ENCODE peak calls at places on chromosomes 5 and 9, in seven cellular contexts. S is fibroblast of lung, T is esophagus squamous epithelium, M is breast epithelium, J is IMR-90, R is tibial nerve, P is neural progenitor cell. E is an unnamed sample. For H3K27me3, the result is how much of the 10 kb centered on the place peaks cover.

GRCh38 chr9:124809741-124810500 is 33.0 kb downstream of the OLFML2A start:
- DNase-seq in S (no peak), T (no peak), M (no peak), J (no peak), R (no peak), P (no peak), E (no peak)

GRCh38 chr5:55102345-55102744 is at the start of gene GZMA:
- DNase-seq in S (no peak), T (no peak), M (no peak), J (no peak), R (no peak), P (no peak), E (no peak)

GRCh38 chr5:175444060-175444904 is at the start of gene DRD1:
- DNase-seq in S (peak), T (no peak), M (no peak), J (peak), R (no peak), P (peak), E (peak)

GRCh38 chr9:122091682-122092592 is 1.2 kb downstream of the TTLL11 start:
- DNase-seq in S (no peak), T (no peak), M (no peak), J (no peak), R (no peak), P (no peak), E (no peak)

GRCh38 chr5:143796753-143797152 is 15.2 kb upstream of the HMHB1 start:
- DNase-seq in S (no peak), T (no peak), M (no peak), J (no peak), R (no peak), P (no peak), E (no peak)

GRCh38 chr9:2015581-2016410 is 649 bp downstream of the SMARCA2 start:
- DNase-seq in S (peak), T (no peak), M (peak), J (peak), R (peak), P (peak), E (peak)

GRCh38 chr5:1439388-1440097 is 5.7 kb downstream of the SLC6A3 start:
- DNase-seq in S (no peak), T (no peak), M (no peak), J (no peak), R (no peak), P (no peak), E (no peak)

GRCh38 chr9:82036101-82036500 is 47.5 kb downstream of the SPATA31D1 start:
- DNase-seq in S (no peak), T (no peak), M (no peak), J (no peak), R (no peak), P (no peak), E (no peak)

GRCh38 chr5:173642895-173643481 is 26.5 kb upstream of the BOD1 start:
- DNase-seq in S (no peak), T (no peak), M (no peak), J (no peak), R (no peak), P (no peak), E (no peak)

GRCh38 chr5:120463991-120464626 is at the start of gene PRR16:
- DNase-seq in S (peak), T (no peak), M (no peak), J (peak), R (no peak), P (peak), E (peak)

GRCh38 chr9:35611230-35611797 is 6.3 kb downstream of the TESK1 start:
- DNase-seq in S (peak), T (no peak), M (no peak), J (peak), R (no peak), P (peak), E (no peak)

GRCh38 chr5:59130441-59130840 is 547.6 kb downstream of the RAB3C start:
- DNase-seq in S (no peak), T (no peak), M (no peak), J (peak), R (no peak), P (no peak), E (no peak)

GRCh38 chr9:130209422-130209821 is 37.2 kb downstream of the NCS1 start:
- DNase-seq in S (no peak), T (no peak), M (no peak), J (no peak), R (no peak), P (no peak), E (peak)

GRCh38 chr5:179275381-179275878 is 69.8 kb downstream of the ADAMTS2 start:
- DNase-seq in S (no peak), T (no peak), M (no peak), J (no peak), R (no peak), P (no peak), E (no peak)

GRCh38 chr5:165227515-165227914 is 1722.1 kb downstream of the MAT2B start:
- DNase-seq in S (no peak), T (no peak), M (no peak), J (no peak), R (no peak), P (no peak), E (no peak)

GRCh38 chr9:107127608-107128007 is 155.5 kb upstream of the RAD23B start:
- DNase-seq in S (no peak), T (no peak), M (no peak), J (no peak), R (no peak), P (no peak), E (no peak)

GRCh38 chr5:15023846-15024245 is 152.3 kb upstream of the ANKH start:
- DNase-seq in S (no peak), T (no peak), M (no peak), J (no peak), R (no peak), P (no peak), E (no peak)

GRCh38 chr5:151737421-151737820 is 21.0 kb downstream of the ATOX1 start:
- DNase-seq in S (no peak), T (no peak), M (no peak), J (no peak), R (no peak), P (no peak), E (no peak)

GRCh38 chr5:150780816-150781221 is 2.3 kb downstream of the SMIM3 start:
- DNase-seq in S (peak), T (no peak), M (no peak), J (peak), R (no peak), P (no peak), E (no peak)

GRCh38 chr9:22141906-22142305 is 132.8 kb upstream of the CDKN2B start:
- DNase-seq in S (peak), T (no peak), M (no peak), J (peak), R (no peak), P (peak), E (no peak)

GRCh38 chr9:101527066-101527465 is 6.6 kb upstream of the RNF20 start:
- DNase-seq in S (peak), T (no peak), M (no peak), J (peak), R (no peak), P (no peak), E (no peak)

GRCh38 chr5:86797677-86798076 is 179.9 kb downstream of the COX7C start:
- DNase-seq in S (peak), T (no peak), M (no peak), J (no peak), R (no peak), P (peak), E (no peak)

GRCh38 chr9:111866976-111867375 is 29.6 kb upstream of the UGCG start:
- DNase-seq in S (peak), T (no peak), M (no peak), J (peak), R (no peak), P (no peak), E (no peak)

GRCh38 chr9:131522257-131523085 is 8.6 kb downstream of the UCK1 start:
- DNase-seq in S (no peak), T (no peak), M (no peak), J (no peak), R (no peak), P (no peak), E (no peak)

GRCh38 chr5:60586307-60586901 is 113.6 kb downstream of the DEPDC1B start:
- DNase-seq in S (peak), T (no peak), M (no peak), J (peak), R (no peak), P (peak), E (no peak)

GRCh38 chr5:127072861-127073846 is at the start of gene C5orf63:
- DNase-seq in S (peak), T (no peak), M (peak), J (peak), R (peak), P (no peak), E (peak)

GRCh38 chr5:58499231-58499630 is 8.0 kb downstream of the GAPT start:
- DNase-seq in S (no peak), T (no peak), M (no peak), J (no peak), R (no peak), P (no peak), E (no peak)

GRCh38 chr5:173615884-173616576 is 420 bp downstream of the BOD1 start:
- DNase-seq in S (peak), T (no peak), M (peak), J (peak), R (peak), P (peak), E (peak)

GRCh38 chr9:78405461-78405860 is 108.5 kb downstream of the PSAT1 start:
- DNase-seq in S (no peak), T (no peak), M (no peak), J (no peak), R (no peak), P (no peak), E (no peak)

GRCh38 chr5:140607031-140607430 is 25.9 kb downstream of the CD14 start:
- DNase-seq in S (no peak), T (no peak), M (no peak), J (no peak), R (no peak), P (no peak), E (no peak)

GRCh38 chr5:147223951-147224791 is 10.7 kb upstream of the STK32A start:
- DNase-seq in S (peak), T (no peak), M (no peak), J (peak), R (no peak), P (peak), E (no peak)

GRCh38 chr9:81890104-81890503 is 38.1 kb upstream of the SPATA31D4 start:
- DNase-seq in S (no peak), T (no peak), M (no peak), J (no peak), R (no peak), P (no peak), E (no peak)

GRCh38 chr5:7828269-7828668 is 22.7 kb downstream of the CFAP90 start:
- DNase-seq in S (no peak), T (no peak), M (no peak), J (no peak), R (no peak), P (no peak), E (no peak)

GRCh38 chr9:8284835-8285234 is 485.3 kb upstream of the DMAC1 start:
- DNase-seq in S (no peak), T (no peak), M (no peak), J (no peak), R (no peak), P (peak), E (no peak)

GRCh38 chr9:104861406-104861805 is 66.5 kb downstream of the ABCA1 start:
- DNase-seq in S (no peak), T (no peak), M (no peak), J (no peak), R (no peak), P (no peak), E (no peak)

GRCh38 chr5:3954633-3955032 is 359.0 kb downstream of the IRX1 start:
- DNase-seq in S (no peak), T (no peak), M (no peak), J (no peak), R (no peak), P (no peak), E (no peak)

DNA sequence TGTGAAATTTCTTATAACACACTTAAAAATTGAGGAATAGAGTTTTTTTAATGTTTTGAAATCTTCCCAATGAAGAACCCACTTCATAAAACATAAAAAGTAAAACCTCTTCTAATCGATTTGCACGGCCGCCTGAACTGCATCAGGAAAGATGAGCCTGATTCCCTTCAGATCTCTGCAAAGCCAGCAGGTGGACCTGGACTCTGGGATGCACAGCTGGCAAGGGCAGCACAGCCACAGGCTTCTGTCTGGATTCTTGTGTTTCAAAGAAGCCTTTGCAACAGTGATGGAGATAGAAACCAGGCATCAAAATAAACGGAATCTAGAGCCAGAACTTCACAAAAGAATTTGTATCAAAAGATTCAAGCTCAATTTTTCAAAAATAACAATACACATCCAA is 36.0 kb upstream of the SPATA31C2 start:
- DNase-seq in S (no peak), T (no peak), M (no peak), J (no peak), R (no peak), P (peak), E (no peak)
- TF ChIP-seq CTCF in S (no peak), T (no peak), M (no peak), J (no peak), R (no peak), P (peak), E (no peak)

DNA sequence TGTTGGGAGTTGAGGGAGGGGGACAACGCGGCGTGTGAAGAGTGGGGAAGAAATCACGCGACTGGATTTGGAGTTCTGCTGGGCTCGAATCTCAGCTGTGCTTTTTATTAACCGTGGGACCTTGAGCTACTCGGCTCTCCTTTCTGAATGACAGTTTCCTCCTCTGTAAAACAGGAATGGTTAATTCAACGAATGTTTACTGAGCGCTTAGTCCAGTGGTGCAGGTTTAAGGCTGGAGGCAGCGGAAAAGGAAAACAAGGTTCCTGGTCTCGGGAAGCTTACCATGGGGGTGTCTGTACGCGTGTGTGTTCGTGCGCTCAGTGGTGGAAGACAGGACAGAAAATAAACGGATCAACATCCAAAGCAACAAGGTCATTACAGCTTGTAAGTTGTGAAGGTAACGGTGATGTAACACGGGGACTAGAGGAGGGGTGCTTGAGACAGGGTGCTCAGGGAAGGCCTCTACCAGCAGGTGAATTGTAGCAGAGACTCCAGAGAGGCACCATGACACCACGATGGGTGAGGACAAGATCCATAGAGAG is 277 bp downstream of the EIF4E1B start:
- DNase-seq in S (no peak), T (no peak), M (no peak), J (no peak), R (no peak), P (no peak), E (no peak)
- H3K27me3 ChIP-seq in S (under half), T (under half), M (half or more), J (half or more), R (half or more), P (half or more), E (under half)

DNA sequence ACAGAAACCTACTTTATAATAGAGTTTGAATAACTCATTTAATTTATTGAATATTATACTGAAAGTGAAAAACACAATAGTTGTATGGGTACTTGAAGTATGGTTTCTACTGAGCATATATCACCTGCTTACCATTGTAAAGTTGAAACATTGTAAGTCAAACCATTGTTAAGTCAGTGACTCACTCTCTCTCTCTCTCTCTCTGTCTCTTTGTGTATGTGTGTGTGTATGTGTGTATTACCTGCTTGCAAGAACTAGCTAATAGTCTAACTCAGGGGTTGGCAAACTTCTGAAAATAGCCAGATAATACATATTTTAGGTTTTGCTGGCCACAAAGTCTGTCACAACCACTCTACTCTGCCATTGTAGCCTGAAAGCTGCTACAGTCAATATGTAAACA is 564.3 kb upstream of the ZNF608 start:
- DNase-seq in S (peak), T (no peak), M (no peak), J (peak), R (no peak), P (no peak), E (no peak)
- H3K27ac ChIP-seq in S (no peak), T (no peak), M (no peak), J (no peak), R (no peak), P (no peak), E (no peak)

GRCh38 chr5:139296198-139296597 is 2.7 kb downstream of the MATR3 start:
- DNase-seq in S (no peak), T (no peak), M (no peak), J (no peak), R (no peak), P (no peak), E (no peak)

GRCh38 chr5:139298242-139298641 is 4.7 kb downstream of the MATR3 start:
- DNase-seq in S (no peak), T (no peak), M (no peak), J (no peak), R (no peak), P (no peak), E (no peak)

GRCh38 chr5:139295692-139296091 is 2.2 kb downstream of the MATR3 start:
- DNase-seq in S (peak), T (no peak), M (no peak), J (peak), R (no peak), P (peak), E (no peak)

GRCh38 chr5:139297439-139298133 is 4.0 kb downstream of the MATR3 start:
- DNase-seq in S (no peak), T (no peak), M (no peak), J (no peak), R (no peak), P (no peak), E (no peak)

DNA sequence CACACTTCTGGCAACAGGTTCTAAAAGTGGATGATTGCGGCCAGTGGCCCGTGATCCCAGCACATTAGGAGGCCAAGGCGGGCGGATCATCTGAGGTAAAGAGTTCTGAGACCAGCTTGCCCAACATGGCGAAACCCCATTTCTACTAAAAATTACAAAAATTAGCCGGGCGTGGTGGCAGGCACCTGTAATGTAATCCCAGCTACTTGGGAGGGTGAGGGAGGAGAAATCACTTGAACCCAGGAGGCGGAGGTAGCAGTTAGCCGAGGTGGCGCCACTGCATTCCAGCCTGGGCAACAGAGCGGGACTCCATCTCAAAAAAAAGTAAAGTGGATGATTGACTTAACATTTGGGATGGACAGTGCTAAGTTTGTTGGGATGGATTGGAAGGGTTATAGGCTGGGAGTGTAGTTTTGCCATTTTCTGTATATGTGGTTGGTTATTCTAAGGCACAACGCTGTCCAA is 3.4 kb downstream of the MATR3 start:
- DNase-seq in S (no peak), T (no peak), M (no peak), J (no peak), R (no peak), P (peak), E (no peak)
- TF ChIP-seq CTCF in S (no peak), T (no peak), M (no peak), J (no peak), R (no peak), P (no peak), E (no peak)

GRCh38 chr9:134598884-134599245 is 42.7 kb upstream of the COL5A1 start:
- DNase-seq in S (no peak), T (no peak), M (peak), J (no peak), R (no peak), P (no peak), E (no peak)

GRCh38 chr9:134600431-134600830 is 41.2 kb upstream of the COL5A1 start:
- DNase-seq in S (no peak), T (no peak), M (peak), J (no peak), R (no peak), P (no peak), E (no peak)

GRCh38 chr9:134600836-134601638 is 40.6 kb upstream of the COL5A1 start:
- DNase-seq in S (no peak), T (no peak), M (no peak), J (no peak), R (no peak), P (no peak), E (no peak)

GRCh38 chr9:134602547-134603362 is 38.8 kb upstream of the COL5A1 start:
- DNase-seq in S (peak), T (no peak), M (peak), J (peak), R (no peak), P (no peak), E (peak)

GRCh38 chr9:134601764-134602163 is 39.8 kb upstream of the COL5A1 start:
- DNase-seq in S (peak), T (no peak), M (no peak), J (peak), R (no peak), P (no peak), E (no peak)
- H3K27me3 ChIP-seq in S (under half), T (under half), M (under half), J (under half), R (under half), P (under half), E (under half)

GRCh38 chr9:69234683-69235082 is 60.6 kb downstream of the TJP2 start:
- DNase-seq in S (no peak), T (no peak), M (no peak), J (no peak), R (no peak), P (no peak), E (no peak)
- H3K27ac ChIP-seq in S (no peak), T (no peak), M (no peak), J (no peak), R (no peak), P (no peak), E (no peak)

DNA sequence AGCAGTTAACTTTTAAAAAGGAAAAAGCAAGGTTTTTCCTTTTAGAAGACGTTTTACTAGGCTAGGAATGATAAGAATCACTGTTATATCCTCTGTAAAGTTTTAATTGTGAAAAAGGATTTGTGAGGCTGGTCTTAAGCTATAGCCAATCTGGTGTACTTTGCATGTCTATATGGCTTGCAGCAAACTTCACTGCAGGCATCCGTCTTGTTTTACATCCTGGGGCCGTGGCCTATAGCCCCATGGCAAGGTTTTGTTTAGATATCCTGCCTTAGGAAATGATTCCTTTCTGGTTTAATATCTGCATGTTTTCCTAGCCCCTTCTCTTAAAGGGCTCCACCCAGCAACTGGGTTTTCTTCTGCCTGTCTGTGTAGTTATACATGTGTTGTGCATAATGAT is 272.8 kb downstream of the ICE1 start:
- DNase-seq in S (no peak), T (no peak), M (no peak), J (no peak), R (no peak), P (no peak), E (no peak)
- TF ChIP-seq CTCF in S (no peak), T (no peak), M (no peak), J (no peak), R (no peak), P (no peak), E (no peak)

E was measured in left lung.